ENCODE peak calls at places on chromosomes 16 and 17, in six cellular contexts. O is activated CD8-positive, alpha-beta memory T cell treated with anti-CD3 and anti-CD28 coated beads for 1 hour; Q is ELR; Z is stomach; J is NCI-H774; D is adrenal gland. P is an unnamed sample.

GRCh38 chr16:3623642-3624041 is 12.2 kb upstream of the SLX4 start:
- DNase-seq in O (no peak), Q (no peak), Z (no peak), J (no peak), D (no peak), P (no peak)

GRCh38 chr17:43356999-43357398 is 41.8 kb upstream of the ARL4D start:
- DNase-seq in O (no peak), Q (peak; percentile 99), Z (no peak), J (no peak), D (peak; percentile 69), P (no peak)

GRCh38 chr17:75430159-75430748 is 24.8 kb upstream of the GRB2 start:
- DNase-seq in O (no peak), Q (peak; percentile 70), Z (no peak), J (no peak), D (no peak), P (peak; percentile 22)

GRCh38 chr17:77738666-77739531 is 219.6 kb upstream of the TNRC6C start:
- DNase-seq in O (no peak), Q (no peak), Z (peak; percentile 22), J (no peak), D (peak; percentile 10), P (peak; percentile 14)

GRCh38 chr16:8899709-8900317 is 17.7 kb downstream of the LITAFD start:
- DNase-seq in O (no peak), Q (no peak), Z (no peak), J (no peak), D (no peak), P (no peak)

GRCh38 chr16:27505297-27506236 is 44.1 kb downstream of the GTF3C1 start:
- DNase-seq in O (no peak), Q (no peak), Z (no peak), J (no peak), D (no peak), P (no peak)

GRCh38 chr16:90072442-90073105 is 4.6 kb downstream of the PRDM7 start:
- DNase-seq in O (no peak), Q (no peak), Z (no peak), J (no peak), D (no peak), P (no peak)

GRCh38 chr17:65332375-65332774 is 195.2 kb downstream of the RGS9 start:
- DNase-seq in O (no peak), Q (peak; percentile 73), Z (no peak), J (no peak), D (no peak), P (no peak)

GRCh38 chr16:867421-868385 is 67.2 kb upstream of the GNG13 start:
- DNase-seq in O (no peak), Q (no peak), Z (no peak), J (no peak), D (no peak), P (no peak)

GRCh38 chr17:40410082-40410481 is 7.6 kb downstream of the TOP2A start:
- DNase-seq in O (no peak), Q (no peak), Z (no peak), J (no peak), D (no peak), P (no peak)

GRCh38 chr17:81106716-81107115 is 58.6 kb upstream of the PVALEF start:
- DNase-seq in O (no peak), Q (no peak), Z (no peak), J (no peak), D (no peak), P (no peak)

GRCh38 chr17:80780381-80781187 is 211.1 kb upstream of the CHMP6 start:
- DNase-seq in O (no peak), Q (peak; percentile 47), Z (no peak), J (no peak), D (no peak), P (no peak)

GRCh38 chr16:1244881-1245280 is 4.4 kb downstream of the TPSAB1 start:
- DNase-seq in O (peak; percentile 9), Q (no peak), Z (no peak), J (no peak), D (peak; percentile 69), P (peak; percentile 13)

GRCh38 chr16:14309001-14309886 is 238.1 kb downstream of the MRTFB start:
- DNase-seq in O (no peak), Q (peak; percentile 67), Z (peak; percentile 42), J (no peak), D (no peak), P (peak; percentile 94)

GRCh38 chr16:87190288-87191240 is 126.6 kb downstream of the C16orf95 start:
- DNase-seq in O (no peak), Q (peak; percentile 41), Z (no peak), J (no peak), D (no peak), P (no peak)

P was measured in body of pancreas.